ENCODE peak calls at places on chromosomes 2 and 18, in eight cellular contexts. I, J, H, Y, A, R, N and F are unnamed samples.
A peak's percentile ranks its signal among the peaks of the same experiment; 100 is the strongest.

GRCh38 chr18:13390711-13391110 is 172.2 kb downstream of the LDLRAD4 start:
- DNase-seq in A (no peak), R (no peak), H (no peak), N (no peak), J (no peak), I (no peak), Y (no peak), F (no peak)

GRCh38 chr2:56287974-56288373 is 104.2 kb downstream of the CCDC85A start:
- DNase-seq in I (no peak), A (no peak), Y (peak; percentile 18), R (no peak), N (no peak), H (peak; percentile 86), J (no peak), F (no peak)

GRCh38 chr2:127829845-127830246 is 18.9 kb upstream of the WDR33 start:
- DNase-seq in I (no peak), N (peak; percentile 42), R (no peak), J (no peak), A (no peak), Y (no peak), H (peak; percentile 49), F (no peak)

GRCh38 chr2:145689277-145689676 is 1169.4 kb upstream of the ZEB2 start:
- DNase-seq in A (no peak), J (no peak), N (no peak), H (no peak), Y (no peak), R (no peak), I (no peak), F (no peak)

GRCh38 chr2:239598011-239598731 is 197.4 kb upstream of the HDAC4 start:
- DNase-seq in A (peak; percentile 51), H (no peak), I (no peak), J (no peak), Y (no peak), N (no peak), R (peak; percentile 34), F (no peak)

GRCh38 chr18:22200611-22201225 is 31.3 kb downstream of the GATA6 start:
- DNase-seq in I (no peak), R (no peak), N (no peak), J (no peak), Y (no peak), A (no peak), H (no peak), F (no peak)

GRCh38 chr18:79348066-79348465 is 47.7 kb upstream of the NFATC1 start:
- DNase-seq in H (peak; percentile 14), N (no peak), J (no peak), A (no peak), Y (peak; percentile 15), I (no peak), R (no peak), F (no peak)

GRCh38 chr2:26772064-26773001 is 8.2 kb downstream of the SLC35F6 start:
- DNase-seq in J (peak; percentile 70), H (peak; percentile 18), A (peak; percentile 98), N (peak; percentile 61), Y (peak; percentile 98), R (peak; percentile 91), I (no peak), F (no peak)

GRCh38 chr2:235094457-235094856 is 142.6 kb downstream of the SH3BP4 start:
- DNase-seq in R (no peak), H (no peak), J (no peak), Y (no peak), A (no peak), I (no peak), N (no peak), F (no peak)

GRCh38 chr2:25558262-25558661 is 115.1 kb downstream of the DTNB start:
- DNase-seq in A (no peak), I (no peak), J (no peak), Y (peak; percentile 81), R (no peak), N (no peak), H (peak; percentile 85), F (no peak)

GRCh38 chr2:48529676-48530032 is 300 bp upstream of the STON1 start:
- DNase-seq in R (no peak), A (no peak), Y (no peak), I (no peak), H (no peak), J (no peak), N (no peak), F (no peak)
- H3K4me3 ChIP-seq in R (peak overlapping the region; percentile 76), A (peak overlapping the region; percentile 66), Y (peak overlapping the region; percentile 74), I (peak overlapping the region; percentile 91), H (peak overlapping the region; percentile 62), J (peak overlapping the region; percentile 96), N (peak overlapping the region; percentile 62), F (peak overlapping the region; percentile 28)

DNA sequence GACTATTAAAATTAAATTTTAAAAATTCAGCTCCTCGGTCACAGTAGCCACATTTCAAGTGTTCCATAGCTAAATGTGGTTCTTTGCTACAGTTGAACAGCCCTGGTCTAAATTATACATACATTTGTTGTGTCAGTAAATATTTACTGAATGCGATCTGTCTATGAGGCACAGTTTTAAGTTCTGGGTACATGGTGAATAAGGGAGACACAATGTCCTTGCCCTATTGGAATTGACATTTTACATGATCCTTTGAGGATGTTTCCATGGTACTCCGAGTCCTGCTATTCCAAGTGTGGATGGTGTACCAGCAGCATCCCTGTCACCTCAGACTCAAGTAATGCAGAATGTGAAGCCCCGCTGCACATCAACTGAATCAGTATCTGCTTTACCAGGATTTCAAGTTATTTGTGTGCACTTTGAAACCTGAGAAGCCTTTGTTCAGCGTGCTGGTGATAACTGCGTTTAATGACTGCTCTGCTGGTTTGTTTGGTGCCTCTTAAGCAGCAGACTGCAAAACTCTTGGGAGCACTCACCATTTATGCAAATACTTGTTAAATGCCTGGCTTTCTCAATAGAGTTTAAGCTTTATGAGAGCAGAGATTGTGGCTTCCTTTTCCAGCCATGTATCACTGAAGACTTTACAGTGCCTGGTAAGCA is 1.5 kb downstream of the GALNT1 start:
- DNase-seq in A (no peak), R (no peak), J (no peak), N (no peak), Y (peak; percentile 25), I (no peak), H (peak; percentile 58), F (no peak)
- H3K4me3 ChIP-seq in A (peak overlapping the region; percentile 69), R (peak overlapping the region; percentile 68), J (peak overlapping the region; percentile 79), N (peak overlapping the region; percentile 61), Y (peak overlapping the region; percentile 73), I (peak overlapping the region; percentile 63), H (peak overlapping the region; percentile 94), F (no peak overlapping the region)

GRCh38 chr18:74630804-74631203 is 33.1 kb downstream of the ZNF407 start:
- DNase-seq in H (no peak), R (no peak), I (no peak), Y (no peak), A (no peak), N (no peak), J (no peak), F (no peak)
- H3K4me3 ChIP-seq in H (no peak overlapping the region), R (no peak overlapping the region), I (no peak overlapping the region), Y (no peak overlapping the region), A (no peak overlapping the region), N (no peak overlapping the region), J (no peak overlapping the region), F (no peak overlapping the region)

DNA sequence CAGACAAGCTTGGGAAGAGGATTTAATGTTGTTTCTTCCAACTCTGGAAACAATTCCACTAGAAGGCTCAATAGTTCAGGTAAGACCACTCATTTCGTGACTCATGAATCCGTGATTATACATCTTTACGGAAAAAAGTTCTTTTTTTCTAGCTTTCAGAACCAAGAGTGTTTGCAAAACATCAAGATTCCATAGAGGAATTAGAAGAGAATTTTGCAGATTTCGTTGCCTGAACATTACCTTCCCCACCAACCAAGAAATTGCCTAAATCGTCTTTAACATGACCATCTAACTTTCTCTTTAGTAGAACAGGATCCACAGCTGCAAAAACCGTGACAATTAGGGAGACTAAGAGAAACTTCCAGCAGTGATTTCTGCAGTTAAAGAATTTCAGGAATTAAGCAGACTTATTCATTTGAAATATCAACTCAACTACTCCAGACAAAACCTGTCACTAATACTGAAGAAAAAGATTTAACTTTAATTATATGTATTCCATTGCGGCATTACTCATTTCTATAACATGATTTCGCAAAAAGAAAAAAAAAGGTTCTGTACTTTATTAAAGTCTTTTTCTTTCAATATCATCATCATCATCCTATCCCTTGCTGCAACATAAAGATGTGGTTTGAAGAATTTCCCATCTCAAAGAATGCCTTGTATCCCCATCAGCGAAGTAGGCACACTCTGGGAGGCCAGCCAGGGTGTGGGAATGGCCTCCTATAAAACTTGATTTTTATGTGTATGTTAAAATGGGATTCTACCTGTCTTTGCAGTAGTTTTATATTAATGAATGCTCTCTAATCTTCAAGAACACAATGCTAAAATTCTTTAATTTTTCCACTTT is 1.9 kb upstream of the NAB1 start:
- DNase-seq in R (no peak), J (no peak), A (no peak), H (peak; percentile 54), Y (no peak), I (no peak), N (no peak), F (no peak)
- H3K4me3 ChIP-seq in R (no peak overlapping the region), J (peak overlapping the region; percentile 92), A (peak overlapping the region; percentile 57), H (no peak overlapping the region), Y (no peak overlapping the region), I (peak overlapping the region; percentile 87), N (no peak overlapping the region), F (no peak overlapping the region)

DNA sequence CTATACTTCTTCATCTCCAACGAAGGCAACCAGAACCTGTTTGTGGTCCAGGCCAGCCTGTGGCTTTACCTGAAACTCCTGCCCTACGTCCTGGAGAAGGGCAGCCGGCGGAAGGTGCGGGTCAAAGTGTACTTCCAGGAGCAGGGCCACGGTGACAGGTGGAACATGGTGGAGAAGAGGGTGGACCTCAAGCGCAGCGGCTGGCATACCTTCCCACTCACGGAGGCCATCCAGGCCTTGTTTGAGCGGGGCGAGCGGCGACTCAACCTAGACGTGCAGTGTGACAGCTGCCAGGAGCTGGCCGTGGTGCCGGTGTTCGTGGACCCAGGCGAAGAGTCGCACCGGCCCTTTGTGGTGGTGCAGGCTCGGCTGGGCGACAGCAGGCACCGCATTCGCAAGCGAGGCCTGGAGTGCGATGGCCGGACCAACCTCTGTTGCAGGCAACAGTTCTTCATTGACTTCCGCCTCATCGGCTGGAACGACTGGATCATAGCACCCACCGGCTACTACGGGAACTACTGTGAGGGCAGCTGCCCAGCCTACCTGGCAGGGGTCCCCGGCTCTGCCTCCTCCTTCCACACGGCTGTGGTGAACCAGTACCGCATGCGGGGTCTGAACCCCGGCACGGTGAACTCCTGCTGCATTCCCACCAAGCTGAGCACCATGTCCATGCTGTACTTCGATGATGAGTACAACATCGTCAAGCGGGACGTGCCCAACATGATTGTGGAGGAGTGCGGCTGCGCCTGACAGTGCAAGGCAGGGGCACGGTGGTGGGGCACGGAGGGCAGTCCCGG is 3.4 kb downstream of the INHBB start:
- DNase-seq in A (no peak), H (no peak), J (no peak), Y (no peak), R (no peak), I (no peak), N (no peak), F (no peak)
- H3K4me3 ChIP-seq in A (no peak overlapping the region), H (no peak overlapping the region), J (no peak overlapping the region), Y (no peak overlapping the region), R (no peak overlapping the region), I (no peak overlapping the region), N (no peak overlapping the region), F (no peak overlapping the region)

GRCh38 chr2:161954103-161954502 is 119.9 kb downstream of the DPP4 start:
- DNase-seq in H (no peak), A (no peak), J (no peak), Y (peak; percentile 17), I (no peak), R (no peak), N (no peak), F (no peak)

GRCh38 chr2:161952722-161953322 is 121.2 kb downstream of the DPP4 start:
- DNase-seq in R (no peak), Y (no peak), J (no peak), I (no peak), N (no peak), H (no peak), A (no peak), F (no peak)

GRCh38 chr2:161961046-161961445 is 113.0 kb downstream of the DPP4 start:
- DNase-seq in H (no peak), N (no peak), R (no peak), J (no peak), A (no peak), Y (peak; percentile 11), I (no peak), F (no peak)

GRCh38 chr2:161956751-161957150 is 117.3 kb downstream of the DPP4 start:
- DNase-seq in H (no peak), I (no peak), R (no peak), A (no peak), N (no peak), Y (no peak), J (no peak), F (no peak)
- H3K4me3 ChIP-seq in H (no peak overlapping the region), I (no peak overlapping the region), R (no peak overlapping the region), A (no peak overlapping the region), N (no peak overlapping the region), Y (no peak overlapping the region), J (no peak overlapping the region), F (no peak overlapping the region)